ENCODE peak calls at places on chromosomes 16 and 17, in five cellular contexts. One of them, this sample, is unnamed.

GRCh38 chr17:37770631-37771518 is 26.0 kb upstream of the HNF1B start:
- DNase-seq in trophoblast cell: peak; percentile 48
- DNase-seq in H1: peak; percentile 86
- DNase-seq in mesenchymal stem cell: peak; percentile 63
- DNase-seq in IMR-90: peak; percentile 62
- DNase-seq in this sample: peak; percentile 29

GRCh38 chr17:59764292-59764741 is 56.9 kb downstream of the VMP1 start:
- DNase-seq in trophoblast cell: no peak
- DNase-seq in H1: no peak
- DNase-seq in IMR-90: peak; percentile 37
- DNase-seq in mesenchymal stem cell: no peak
- DNase-seq in this sample: no peak

GRCh38 chr17:57480438-57481196 is 224.3 kb downstream of the MSI2 start:
- DNase-seq in IMR-90: peak; percentile 72
- DNase-seq in trophoblast cell: peak; percentile 45
- DNase-seq in mesenchymal stem cell: peak; percentile 92
- DNase-seq in H1: no peak
- DNase-seq in this sample: no peak

GRCh38 chr16:1791256-1791942 is 2.1 kb downstream of the IGFALS start:
- DNase-seq in H1: no peak
- DNase-seq in mesenchymal stem cell: no peak
- DNase-seq in trophoblast cell: no peak
- DNase-seq in IMR-90: no peak
- DNase-seq in this sample: no peak

GRCh38 chr16:1960665-1961630 is 1.6 kb downstream of the NDUFB10 start:
- DNase-seq in mesenchymal stem cell: peak; percentile 58
- DNase-seq in IMR-90: peak; percentile 50
- DNase-seq in trophoblast cell: peak; percentile 40
- DNase-seq in H1: no peak
- DNase-seq in this sample: no peak

GRCh38 chr17:42848093-42848492 is 2.9 kb upstream of the AOC3 start:
- DNase-seq in H1: no peak
- DNase-seq in mesenchymal stem cell: no peak
- DNase-seq in trophoblast cell: no peak
- DNase-seq in IMR-90: no peak
- DNase-seq in this sample: no peak

GRCh38 chr17:37527249-37527851 is 37.7 kb downstream of the DUSP14 start:
- DNase-seq in trophoblast cell: peak; percentile 1
- DNase-seq in IMR-90: peak; percentile 70
- DNase-seq in mesenchymal stem cell: peak; percentile 63
- DNase-seq in H1: peak; percentile 40
- DNase-seq in this sample: peak; percentile 14

GRCh38 chr17:75994802-75995350 is 5.8 kb upstream of the CDK3 start:
- DNase-seq in IMR-90: no peak
- DNase-seq in mesenchymal stem cell: no peak
- DNase-seq in H1: no peak
- DNase-seq in trophoblast cell: no peak
- DNase-seq in this sample: no peak

GRCh38 chr16:74100405-74101316 is 196.0 kb upstream of the PSMD7 start:
- DNase-seq in H1: no peak
- DNase-seq in trophoblast cell: no peak
- DNase-seq in mesenchymal stem cell: no peak
- DNase-seq in IMR-90: no peak
- DNase-seq in this sample: no peak
- H3K4ac ChIP-seq in H1: no peak overlapping the region
- H3K4ac ChIP-seq in trophoblast cell: no peak overlapping the region
- H3K4ac ChIP-seq in mesenchymal stem cell: no peak overlapping the region
- H3K4ac ChIP-seq in IMR-90: no peak overlapping the region
- H3K4ac ChIP-seq in this sample: no peak overlapping the region

DNA sequence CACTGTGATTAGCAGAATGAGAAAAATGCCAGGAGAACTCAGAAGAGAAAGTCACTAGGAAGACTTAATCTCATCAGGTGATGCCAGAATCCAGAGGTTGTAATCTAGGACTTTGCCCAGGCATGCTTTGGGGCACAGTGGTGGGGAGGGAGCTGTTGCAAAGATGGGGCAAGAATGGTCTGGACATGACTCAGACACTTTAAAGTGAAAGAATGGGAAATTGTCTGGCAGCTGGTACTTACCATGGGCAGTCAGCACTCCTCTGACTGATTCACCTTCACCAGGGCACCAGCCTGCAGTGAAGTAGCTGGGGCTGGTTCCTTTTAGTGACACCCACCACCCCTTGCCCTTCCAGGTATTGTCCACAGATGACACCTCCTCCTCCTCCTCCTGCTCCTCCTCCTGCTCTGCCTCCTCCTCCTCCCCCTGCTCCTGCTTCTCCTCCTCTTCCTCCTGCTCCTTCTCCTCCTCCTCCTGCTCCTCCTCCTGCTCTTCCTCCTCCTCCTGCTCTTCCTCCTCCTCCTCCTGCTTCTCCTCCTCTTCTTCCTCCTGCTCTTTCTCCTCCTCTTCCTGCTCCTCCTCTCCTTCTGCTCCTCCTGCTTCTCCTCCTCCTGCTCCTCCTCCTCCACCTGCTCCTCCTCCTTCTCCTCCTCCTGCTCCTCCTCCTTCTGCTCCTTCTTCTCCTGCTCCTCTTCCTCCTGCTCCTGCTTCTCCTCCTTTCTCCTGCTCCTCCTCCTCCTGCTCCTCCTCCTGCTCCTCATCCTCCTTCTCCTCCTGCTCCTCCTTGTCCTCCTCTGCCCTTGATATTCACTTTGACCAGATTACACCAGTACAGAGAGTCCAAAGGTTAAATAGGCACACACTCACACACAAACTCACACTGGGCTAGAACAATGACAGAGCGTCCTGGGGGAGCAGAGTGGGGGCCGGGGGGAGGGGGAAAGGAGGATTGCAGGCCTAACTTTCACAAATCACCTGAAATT is at the start of gene CHD9NB:
- DNase-seq in IMR-90: peak; percentile 86
- DNase-seq in mesenchymal stem cell: peak; percentile 89
- DNase-seq in trophoblast cell: peak; percentile 27
- DNase-seq in H1: no peak
- DNase-seq in this sample: no peak
- H3K4me3 ChIP-seq in IMR-90: peak within 1 kb of the TSS; percentile 37
- H3K4me3 ChIP-seq in mesenchymal stem cell: peak within 1 kb of the TSS; percentile 70
- H3K4me3 ChIP-seq in trophoblast cell: no peak within 1 kb of the TSS
- H3K4me3 ChIP-seq in H1: no peak within 1 kb of the TSS
- H3K4me3 ChIP-seq in this sample: no peak within 1 kb of the TSS

GRCh38 chr17:10116267-10116666 is 82.1 kb downstream of the GAS7 start:
- DNase-seq in mesenchymal stem cell: no peak
- DNase-seq in trophoblast cell: peak; percentile 97
- DNase-seq in H1: no peak
- DNase-seq in IMR-90: no peak
- DNase-seq in this sample: no peak

GRCh38 chr17:10117085-10117484 is 81.3 kb downstream of the GAS7 start:
- DNase-seq in H1: no peak
- DNase-seq in mesenchymal stem cell: no peak
- DNase-seq in trophoblast cell: no peak
- DNase-seq in IMR-90: no peak
- DNase-seq in this sample: no peak

GRCh38 chr17:10114931-10115535 is 83.4 kb downstream of the GAS7 start:
- DNase-seq in IMR-90: peak; percentile 97
- DNase-seq in H1: no peak
- DNase-seq in trophoblast cell: peak; percentile 85
- DNase-seq in mesenchymal stem cell: peak; percentile 99
- DNase-seq in this sample: no peak

GRCh38 chr17:10116676-10117075 is 81.7 kb downstream of the GAS7 start:
- DNase-seq in mesenchymal stem cell: no peak
- DNase-seq in trophoblast cell: peak; percentile 79
- DNase-seq in H1: no peak
- DNase-seq in IMR-90: no peak
- DNase-seq in this sample: no peak

DNA sequence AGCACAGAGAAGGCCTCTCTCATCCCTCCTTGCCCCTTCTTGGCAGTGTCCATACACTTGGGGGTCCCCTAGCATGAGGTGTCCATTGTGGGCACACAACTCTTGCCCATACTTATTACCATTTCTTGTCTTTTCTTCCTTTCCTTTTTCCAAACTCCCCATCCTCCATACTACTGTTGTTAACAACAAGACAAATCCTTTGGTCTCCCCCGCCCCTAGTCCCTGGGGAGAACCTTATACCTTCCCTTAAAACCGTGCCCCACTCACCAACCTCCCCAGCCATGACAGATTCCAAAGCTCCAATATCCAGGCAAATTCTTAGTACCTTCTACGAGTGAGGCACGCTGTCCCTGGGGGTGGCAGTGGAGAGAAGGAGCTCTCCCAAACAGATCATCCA is 82.9 kb downstream of the GAS7 start:
- DNase-seq in H1: no peak
- DNase-seq in IMR-90: no peak
- DNase-seq in mesenchymal stem cell: no peak
- DNase-seq in trophoblast cell: no peak
- DNase-seq in this sample: no peak
- H4K91ac ChIP-seq in H1: no peak overlapping the region
- H4K91ac ChIP-seq in IMR-90: peak overlapping the region; percentile 89
- H4K91ac ChIP-seq in mesenchymal stem cell: peak overlapping the region; percentile 67
- H4K91ac ChIP-seq in trophoblast cell: peak overlapping the region; percentile 72
- H4K91ac ChIP-seq in this sample: no peak overlapping the region

GRCh38 chr16:11658896-11659708 is 9.2 kb upstream of the SNN start:
- DNase-seq in mesenchymal stem cell: no peak
- DNase-seq in IMR-90: no peak
- DNase-seq in trophoblast cell: no peak
- DNase-seq in H1: peak; percentile 54
- DNase-seq in this sample: no peak
- H3K4ac ChIP-seq in mesenchymal stem cell: no peak overlapping the region
- H3K4ac ChIP-seq in IMR-90: no peak overlapping the region
- H3K4ac ChIP-seq in trophoblast cell: no peak overlapping the region
- H3K4ac ChIP-seq in H1: peak overlapping the region; percentile 49
- H3K4ac ChIP-seq in this sample: no peak overlapping the region

This sample was measured in neuronal stem cell.